ENCODE peak calls at places on chromosomes 1 and 21, in ten cellular contexts. X is hippocampal formation; Y is A549; U is activated naive CD8-positive, alpha-beta T cell treated with anti-CD3 and anti-CD28 coated beads, Interleukin-2, amount 10 ng/mL, durations not matched to agents 7 days and 5 days; N is HuH-7; S is heart right ventricle; M is Daoy; H is stimulated activated CD4-positive, alpha-beta T cell treated with anti-CD3 and anti-CD28 coated beads, Interleukin-1b, Interleukin-23, amount 100 ng/mL, for 48 hours; P is KG1; F is pancreas. W is an unnamed sample.
A peak's percentile ranks its signal among the peaks of the same experiment; 100 is the strongest.

GRCh38 chr1:68725353-68725752 is 228.5 kb upstream of the DEPDC1 start:
- DNase-seq in X (no peak), Y (no peak), U (no peak), N (no peak), S (peak; percentile 84), M (no peak), H (no peak), P (no peak), F (peak; percentile 3), W (no peak)

GRCh38 chr1:163824490-163824889 is 502.7 kb downstream of the NUF2 start:
- DNase-seq in X (no peak), Y (no peak), U (no peak), N (no peak), S (no peak), M (no peak), H (no peak), P (no peak), F (no peak), W (no peak)

GRCh38 chr1:183185941-183186490 is at the start of gene LAMC2:
- DNase-seq in X (no peak), Y (peak; percentile 84), U (peak; percentile 32), N (no peak), S (no peak), M (no peak), H (peak; percentile 56), P (no peak), F (peak; percentile 53), W (no peak)

GRCh38 chr1:193372553-193372952 is 186.1 kb upstream of the B3GALT2 start:
- DNase-seq in X (no peak), Y (no peak), U (no peak), N (no peak), S (no peak), M (no peak), H (no peak), P (no peak), F (no peak), W (no peak)

GRCh38 chr1:80392529-80392928 is 1386.0 kb upstream of the ADGRL4 start:
- DNase-seq in X (peak; percentile 1), Y (no peak), U (no peak), N (peak; percentile 8), S (no peak), M (no peak), H (no peak), P (no peak), F (no peak), W (no peak)

GRCh38 chr1:53340660-53341520 is 13.0 kb upstream of the LRP8 start:
- DNase-seq in X (no peak), Y (no peak), U (no peak), N (no peak), S (no peak), M (no peak), H (peak; percentile 68), P (no peak), F (no peak), W (no peak)

GRCh38 chr1:196690582-196690981 is 38.7 kb downstream of the CFH start:
- DNase-seq in X (no peak), Y (no peak), U (no peak), N (no peak), S (no peak), M (peak; percentile 9), H (no peak), P (no peak), F (no peak), W (no peak)

GRCh38 chr1:174118726-174119125 is 40.6 kb upstream of the RABGAP1L start:
- DNase-seq in X (no peak), Y (no peak), U (no peak), N (no peak), S (no peak), M (no peak), H (no peak), P (no peak), F (no peak), W (no peak)

GRCh38 chr1:211068976-211069375 is 65.0 kb downstream of the KCNH1 start:
- DNase-seq in X (no peak), Y (no peak), U (no peak), N (no peak), S (no peak), M (no peak), H (no peak), P (no peak), F (no peak), W (no peak)

GRCh38 chr1:89581859-89582258 is 51.1 kb upstream of the LRRC8C start:
- DNase-seq in X (no peak), Y (no peak), U (no peak), N (no peak), S (no peak), M (no peak), H (no peak), P (no peak), F (no peak), W (no peak)

GRCh38 chr21:32641715-32642698 is 29.8 kb upstream of the CFAP298 start:
- DNase-seq in X (peak; percentile 24), Y (no peak), U (no peak), N (no peak), S (no peak), M (no peak), H (no peak), P (no peak), F (no peak), W (no peak)

GRCh38 chr1:30600258-30600657 is 123.1 kb downstream of the MATN1 start:
- DNase-seq in X (no peak), Y (no peak), U (no peak), N (no peak), S (no peak), M (no peak), H (no peak), P (no peak), F (no peak), W (no peak)

GRCh38 chr1:110770832-110771231 is 96.1 kb upstream of the KCNA3 start:
- DNase-seq in X (no peak), Y (no peak), U (no peak), N (no peak), S (no peak), M (no peak), H (no peak), P (no peak), F (no peak), W (no peak)

GRCh38 chr1:6859415-6860343 is 74.4 kb downstream of the CAMTA1 start:
- DNase-seq in X (no peak), Y (no peak), U (no peak), N (no peak), S (peak; percentile 10), M (peak; percentile 93), H (no peak), P (no peak), F (no peak), W (no peak)

GRCh38 chr1:210633636-210634035 is 304.9 kb downstream of the HHAT start:
- DNase-seq in X (peak; percentile 72), Y (no peak), U (no peak), N (no peak), S (peak; percentile 25), M (no peak), H (no peak), P (no peak), F (no peak), W (no peak)

W was measured in right atrium auricular region.